ENCODE peak calls at places on chromosomes 16 and 17, in six cellular contexts. One of them, this sample, is unnamed.

GRCh38 chr16:75282811-75283281 is 31.4 kb upstream of the BCAR1 start:
- DNase-seq in SHP77 treated with DMSO at 0.1 percent for 48 hours: no peak
- DNase-seq in substantia nigra: peak; percentile 35
- DNase-seq in thoracic aorta: no peak
- DNase-seq in lower leg skin: no peak
- DNase-seq in T-helper 2 cell: no peak
- DNase-seq in this sample: no peak

GRCh38 chr17:38751803-38752118 is 780 bp upstream of the PSMB3 start:
- DNase-seq in SHP77 treated with DMSO at 0.1 percent for 48 hours: peak; percentile 52
- DNase-seq in substantia nigra: peak; percentile 72
- DNase-seq in thoracic aorta: no peak
- DNase-seq in lower leg skin: peak; percentile 89
- DNase-seq in T-helper 2 cell: peak; percentile 65
- DNase-seq in this sample: peak; percentile 75

GRCh38 chr16:11976850-11977205 is 294 bp downstream of the SNX29 start:
- DNase-seq in SHP77 treated with DMSO at 0.1 percent for 48 hours: no peak
- DNase-seq in substantia nigra: no peak
- DNase-seq in thoracic aorta: no peak
- DNase-seq in lower leg skin: no peak
- DNase-seq in T-helper 2 cell: peak; percentile 4
- DNase-seq in this sample: no peak

GRCh38 chr16:17784073-17784472 is 313.3 kb upstream of the XYLT1 start:
- DNase-seq in SHP77 treated with DMSO at 0.1 percent for 48 hours: no peak
- DNase-seq in substantia nigra: no peak
- DNase-seq in thoracic aorta: no peak
- DNase-seq in lower leg skin: no peak
- DNase-seq in T-helper 2 cell: no peak
- DNase-seq in this sample: no peak

GRCh38 chr17:59607817-59608403 is 11.8 kb upstream of the CLTC start:
- DNase-seq in SHP77 treated with DMSO at 0.1 percent for 48 hours: no peak
- DNase-seq in substantia nigra: no peak
- DNase-seq in thoracic aorta: no peak
- DNase-seq in lower leg skin: no peak
- DNase-seq in T-helper 2 cell: no peak
- DNase-seq in this sample: no peak

GRCh38 chr16:1300664-1301476 is 8.6 kb upstream of the UBE2I start:
- DNase-seq in SHP77 treated with DMSO at 0.1 percent for 48 hours: no peak
- DNase-seq in substantia nigra: peak; percentile 49
- DNase-seq in thoracic aorta: no peak
- DNase-seq in lower leg skin: peak; percentile 34
- DNase-seq in T-helper 2 cell: peak; percentile 66
- DNase-seq in this sample: peak; percentile 64

GRCh38 chr17:17342242-17342945 is 39.2 kb downstream of the NT5M start:
- DNase-seq in SHP77 treated with DMSO at 0.1 percent for 48 hours: no peak
- DNase-seq in substantia nigra: no peak
- DNase-seq in thoracic aorta: no peak
- DNase-seq in lower leg skin: no peak
- DNase-seq in T-helper 2 cell: no peak
- DNase-seq in this sample: no peak

GRCh38 chr17:49480833-49481615 is 14.1 kb upstream of the NGFR start:
- DNase-seq in SHP77 treated with DMSO at 0.1 percent for 48 hours: no peak
- DNase-seq in substantia nigra: no peak
- DNase-seq in thoracic aorta: no peak
- DNase-seq in lower leg skin: no peak
- DNase-seq in T-helper 2 cell: no peak
- DNase-seq in this sample: no peak

GRCh38 chr17:69743091-69743490 is 328.6 kb downstream of the MAP2K6 start:
- DNase-seq in SHP77 treated with DMSO at 0.1 percent for 48 hours: no peak
- DNase-seq in substantia nigra: no peak
- DNase-seq in thoracic aorta: no peak
- DNase-seq in lower leg skin: no peak
- DNase-seq in T-helper 2 cell: no peak
- DNase-seq in this sample: no peak

GRCh38 chr16:30142672-30143346 is 19.8 kb upstream of the MAPK3 start:
- DNase-seq in SHP77 treated with DMSO at 0.1 percent for 48 hours: peak; percentile 6
- DNase-seq in substantia nigra: no peak
- DNase-seq in thoracic aorta: no peak
- DNase-seq in lower leg skin: no peak
- DNase-seq in T-helper 2 cell: no peak
- DNase-seq in this sample: no peak

GRCh38 chr17:1315891-1316403 is 36.5 kb downstream of the TRARG1 start:
- DNase-seq in SHP77 treated with DMSO at 0.1 percent for 48 hours: no peak
- DNase-seq in substantia nigra: no peak
- DNase-seq in thoracic aorta: peak; percentile 40
- DNase-seq in lower leg skin: no peak
- DNase-seq in T-helper 2 cell: no peak
- DNase-seq in this sample: no peak

GRCh38 chr17:49486012-49486641 is 9.0 kb upstream of the NGFR start:
- DNase-seq in SHP77 treated with DMSO at 0.1 percent for 48 hours: peak; percentile 10
- DNase-seq in substantia nigra: no peak
- DNase-seq in thoracic aorta: no peak
- DNase-seq in lower leg skin: no peak
- DNase-seq in T-helper 2 cell: no peak
- DNase-seq in this sample: no peak

GRCh38 chr17:45748911-45749310 is 35.2 kb upstream of the CRHR1 start:
- DNase-seq in SHP77 treated with DMSO at 0.1 percent for 48 hours: no peak
- DNase-seq in substantia nigra: no peak
- DNase-seq in thoracic aorta: no peak
- DNase-seq in lower leg skin: no peak
- DNase-seq in T-helper 2 cell: no peak
- DNase-seq in this sample: no peak

GRCh38 chr16:20218093-20218492 is 109.2 kb downstream of the GP2 start:
- DNase-seq in SHP77 treated with DMSO at 0.1 percent for 48 hours: no peak
- DNase-seq in substantia nigra: no peak
- DNase-seq in thoracic aorta: no peak
- DNase-seq in lower leg skin: no peak
- DNase-seq in T-helper 2 cell: no peak
- DNase-seq in this sample: no peak

GRCh38 chr16:11627822-11628457 is 40.3 kb upstream of the SNN start:
- DNase-seq in SHP77 treated with DMSO at 0.1 percent for 48 hours: no peak
- DNase-seq in substantia nigra: no peak
- DNase-seq in thoracic aorta: no peak
- DNase-seq in lower leg skin: peak; percentile 73
- DNase-seq in T-helper 2 cell: no peak
- DNase-seq in this sample: no peak

GRCh38 chr17:76565728-76566612 is 19.7 kb downstream of the ST6GALNAC2 start:
- DNase-seq in SHP77 treated with DMSO at 0.1 percent for 48 hours: no peak
- DNase-seq in substantia nigra: no peak
- DNase-seq in thoracic aorta: no peak
- DNase-seq in lower leg skin: no peak
- DNase-seq in T-helper 2 cell: no peak
- DNase-seq in this sample: no peak

GRCh38 chr16:78990309-78990701 is 610.2 kb downstream of the MAF start:
- DNase-seq in SHP77 treated with DMSO at 0.1 percent for 48 hours: no peak
- DNase-seq in substantia nigra: no peak
- DNase-seq in thoracic aorta: no peak
- DNase-seq in lower leg skin: no peak
- DNase-seq in T-helper 2 cell: no peak
- DNase-seq in this sample: no peak

GRCh38 chr16:50445603-50446250 is 76.9 kb upstream of the BRD7 start:
- DNase-seq in SHP77 treated with DMSO at 0.1 percent for 48 hours: no peak
- DNase-seq in substantia nigra: no peak
- DNase-seq in thoracic aorta: no peak
- DNase-seq in lower leg skin: no peak
- DNase-seq in T-helper 2 cell: no peak
- DNase-seq in this sample: no peak

GRCh38 chr17:40563371-40564052 is 1.8 kb downstream of the CCR7 start:
- DNase-seq in SHP77 treated with DMSO at 0.1 percent for 48 hours: no peak
- DNase-seq in substantia nigra: no peak
- DNase-seq in thoracic aorta: no peak
- DNase-seq in lower leg skin: no peak
- DNase-seq in T-helper 2 cell: no peak
- DNase-seq in this sample: no peak

This sample was measured in activated gamma-delta T cell treated with anti-CD3 and anti-CD28 coated beads, Interleukin-2, amount 50 U/mL, for 16 hours.